ENCODE peak calls at places on chromosomes 12 and 14, in ten cellular contexts. One of them, this sample, is unnamed.
A peak's percentile ranks its signal among the peaks of the same experiment; 100 is the strongest.

GRCh38 chr12:3141339-3142321 is 64.5 kb downstream of the TSPAN9 start:
- DNase-seq in T-cell: no peak
- DNase-seq in EH: no peak
- DNase-seq in nucleus accumbens: no peak
- DNase-seq in activated T-helper 1 cell treated with anti-CD3 and anti-CD28 coated beads, Interleukin-2, amount 50 U/mL, for 16 hours: no peak
- DNase-seq in WTC11: no peak
- DNase-seq in left ventricle myocardium superior: peak; percentile 63
- DNase-seq in CD8-positive, alpha-beta memory T cell: no peak
- DNase-seq in CD4-positive, alpha-beta T cell: no peak
- DNase-seq in NCI-H774: no peak
- DNase-seq in this sample: no peak

GRCh38 chr12:104456950-104457745 is 400 bp downstream of the CHST11 start:
- DNase-seq in T-cell: peak; percentile 52
- DNase-seq in EH: peak; percentile 56
- DNase-seq in nucleus accumbens: peak; percentile 34
- DNase-seq in activated T-helper 1 cell treated with anti-CD3 and anti-CD28 coated beads, Interleukin-2, amount 50 U/mL, for 16 hours: no peak
- DNase-seq in WTC11: peak; percentile 55
- DNase-seq in left ventricle myocardium superior: peak; percentile 68
- DNase-seq in CD8-positive, alpha-beta memory T cell: no peak
- DNase-seq in CD4-positive, alpha-beta T cell: peak; percentile 47
- DNase-seq in NCI-H774: no peak
- DNase-seq in this sample: peak; percentile 36

GRCh38 chr12:27462151-27462694 is 15.7 kb downstream of the SMCO2 start:
- DNase-seq in T-cell: no peak
- DNase-seq in EH: peak; percentile 73
- DNase-seq in nucleus accumbens: no peak
- DNase-seq in activated T-helper 1 cell treated with anti-CD3 and anti-CD28 coated beads, Interleukin-2, amount 50 U/mL, for 16 hours: no peak
- DNase-seq in WTC11: no peak
- DNase-seq in left ventricle myocardium superior: no peak
- DNase-seq in CD8-positive, alpha-beta memory T cell: no peak
- DNase-seq in CD4-positive, alpha-beta T cell: no peak
- DNase-seq in NCI-H774: no peak
- DNase-seq in this sample: peak; percentile 48

GRCh38 chr12:45622210-45622937 is 107.1 kb upstream of the ARID2 start:
- DNase-seq in T-cell: no peak
- DNase-seq in EH: no peak
- DNase-seq in nucleus accumbens: no peak
- DNase-seq in activated T-helper 1 cell treated with anti-CD3 and anti-CD28 coated beads, Interleukin-2, amount 50 U/mL, for 16 hours: no peak
- DNase-seq in WTC11: no peak
- DNase-seq in left ventricle myocardium superior: no peak
- DNase-seq in CD8-positive, alpha-beta memory T cell: no peak
- DNase-seq in CD4-positive, alpha-beta T cell: no peak
- DNase-seq in NCI-H774: no peak
- DNase-seq in this sample: no peak

GRCh38 chr12:113248046-113248825 is 27.0 kb downstream of the TPCN1 start:
- DNase-seq in T-cell: no peak
- DNase-seq in EH: no peak
- DNase-seq in nucleus accumbens: no peak
- DNase-seq in activated T-helper 1 cell treated with anti-CD3 and anti-CD28 coated beads, Interleukin-2, amount 50 U/mL, for 16 hours: no peak
- DNase-seq in WTC11: no peak
- DNase-seq in left ventricle myocardium superior: no peak
- DNase-seq in CD8-positive, alpha-beta memory T cell: no peak
- DNase-seq in CD4-positive, alpha-beta T cell: no peak
- DNase-seq in NCI-H774: no peak
- DNase-seq in this sample: no peak

GRCh38 chr14:98993818-98994217 is 278.2 kb downstream of the BCL11B start:
- DNase-seq in T-cell: no peak
- DNase-seq in EH: no peak
- DNase-seq in nucleus accumbens: no peak
- DNase-seq in activated T-helper 1 cell treated with anti-CD3 and anti-CD28 coated beads, Interleukin-2, amount 50 U/mL, for 16 hours: no peak
- DNase-seq in WTC11: no peak
- DNase-seq in left ventricle myocardium superior: no peak
- DNase-seq in CD8-positive, alpha-beta memory T cell: no peak
- DNase-seq in CD4-positive, alpha-beta T cell: no peak
- DNase-seq in NCI-H774: no peak
- DNase-seq in this sample: no peak

GRCh38 chr12:124742111-124742510 is 121.6 kb downstream of the SCARB1 start:
- DNase-seq in T-cell: no peak
- DNase-seq in EH: no peak
- DNase-seq in nucleus accumbens: no peak
- DNase-seq in activated T-helper 1 cell treated with anti-CD3 and anti-CD28 coated beads, Interleukin-2, amount 50 U/mL, for 16 hours: no peak
- DNase-seq in WTC11: no peak
- DNase-seq in left ventricle myocardium superior: no peak
- DNase-seq in CD8-positive, alpha-beta memory T cell: no peak
- DNase-seq in CD4-positive, alpha-beta T cell: no peak
- DNase-seq in NCI-H774: no peak
- DNase-seq in this sample: no peak

GRCh38 chr14:64198021-64198420 is 96.2 kb downstream of the ESR2 start:
- DNase-seq in T-cell: no peak
- DNase-seq in EH: no peak
- DNase-seq in nucleus accumbens: no peak
- DNase-seq in activated T-helper 1 cell treated with anti-CD3 and anti-CD28 coated beads, Interleukin-2, amount 50 U/mL, for 16 hours: no peak
- DNase-seq in WTC11: no peak
- DNase-seq in left ventricle myocardium superior: no peak
- DNase-seq in CD8-positive, alpha-beta memory T cell: no peak
- DNase-seq in CD4-positive, alpha-beta T cell: no peak
- DNase-seq in NCI-H774: no peak
- DNase-seq in this sample: no peak

GRCh38 chr12:12822886-12823285 is 9.7 kb downstream of the DDX47 start:
- DNase-seq in T-cell: no peak
- DNase-seq in EH: no peak
- DNase-seq in nucleus accumbens: no peak
- DNase-seq in activated T-helper 1 cell treated with anti-CD3 and anti-CD28 coated beads, Interleukin-2, amount 50 U/mL, for 16 hours: no peak
- DNase-seq in WTC11: no peak
- DNase-seq in left ventricle myocardium superior: no peak
- DNase-seq in CD8-positive, alpha-beta memory T cell: no peak
- DNase-seq in CD4-positive, alpha-beta T cell: no peak
- DNase-seq in NCI-H774: no peak
- DNase-seq in this sample: no peak

GRCh38 chr12:124844411-124845397 is 19.0 kb downstream of the SCARB1 start:
- DNase-seq in T-cell: no peak
- DNase-seq in EH: no peak
- DNase-seq in nucleus accumbens: no peak
- DNase-seq in activated T-helper 1 cell treated with anti-CD3 and anti-CD28 coated beads, Interleukin-2, amount 50 U/mL, for 16 hours: no peak
- DNase-seq in WTC11: no peak
- DNase-seq in left ventricle myocardium superior: no peak
- DNase-seq in CD8-positive, alpha-beta memory T cell: no peak
- DNase-seq in CD4-positive, alpha-beta T cell: no peak
- DNase-seq in NCI-H774: no peak
- DNase-seq in this sample: no peak

GRCh38 chr12:62426095-62426488 is 40.5 kb upstream of the MON2 start:
- DNase-seq in T-cell: no peak
- DNase-seq in EH: peak; percentile 12
- DNase-seq in nucleus accumbens: no peak
- DNase-seq in activated T-helper 1 cell treated with anti-CD3 and anti-CD28 coated beads, Interleukin-2, amount 50 U/mL, for 16 hours: no peak
- DNase-seq in WTC11: no peak
- DNase-seq in left ventricle myocardium superior: no peak
- DNase-seq in CD8-positive, alpha-beta memory T cell: no peak
- DNase-seq in CD4-positive, alpha-beta T cell: no peak
- DNase-seq in NCI-H774: no peak
- DNase-seq in this sample: no peak

GRCh38 chr12:124636138-124636968 is 68.9 kb upstream of the NCOR2 start:
- DNase-seq in T-cell: peak; percentile 16
- DNase-seq in EH: peak; percentile 86
- DNase-seq in nucleus accumbens: no peak
- DNase-seq in activated T-helper 1 cell treated with anti-CD3 and anti-CD28 coated beads, Interleukin-2, amount 50 U/mL, for 16 hours: no peak
- DNase-seq in WTC11: no peak
- DNase-seq in left ventricle myocardium superior: peak; percentile 45
- DNase-seq in CD8-positive, alpha-beta memory T cell: no peak
- DNase-seq in CD4-positive, alpha-beta T cell: peak; percentile 40
- DNase-seq in NCI-H774: no peak
- DNase-seq in this sample: peak; percentile 58

GRCh38 chr12:67137256-67137655 is 131.9 kb upstream of the CAND1 start:
- DNase-seq in T-cell: no peak
- DNase-seq in EH: no peak
- DNase-seq in nucleus accumbens: no peak
- DNase-seq in activated T-helper 1 cell treated with anti-CD3 and anti-CD28 coated beads, Interleukin-2, amount 50 U/mL, for 16 hours: no peak
- DNase-seq in WTC11: no peak
- DNase-seq in left ventricle myocardium superior: no peak
- DNase-seq in CD8-positive, alpha-beta memory T cell: no peak
- DNase-seq in CD4-positive, alpha-beta T cell: no peak
- DNase-seq in NCI-H774: no peak
- DNase-seq in this sample: no peak

GRCh38 chr14:50044040-50044651 is 72.2 kb downstream of the VCPKMT start:
- DNase-seq in T-cell: no peak
- DNase-seq in EH: no peak
- DNase-seq in nucleus accumbens: no peak
- DNase-seq in activated T-helper 1 cell treated with anti-CD3 and anti-CD28 coated beads, Interleukin-2, amount 50 U/mL, for 16 hours: no peak
- DNase-seq in WTC11: no peak
- DNase-seq in left ventricle myocardium superior: no peak
- DNase-seq in CD8-positive, alpha-beta memory T cell: no peak
- DNase-seq in CD4-positive, alpha-beta T cell: no peak
- DNase-seq in NCI-H774: no peak
- DNase-seq in this sample: no peak

GRCh38 chr14:65847065-65847847 is 434.7 kb downstream of the FUT8 start:
- DNase-seq in T-cell: peak; percentile 72
- DNase-seq in EH: no peak
- DNase-seq in nucleus accumbens: no peak
- DNase-seq in activated T-helper 1 cell treated with anti-CD3 and anti-CD28 coated beads, Interleukin-2, amount 50 U/mL, for 16 hours: peak; percentile 40
- DNase-seq in WTC11: no peak
- DNase-seq in left ventricle myocardium superior: no peak
- DNase-seq in CD8-positive, alpha-beta memory T cell: peak; percentile 45
- DNase-seq in CD4-positive, alpha-beta T cell: peak; percentile 55
- DNase-seq in NCI-H774: no peak
- DNase-seq in this sample: no peak

GRCh38 chr14:103223818-103224352 is 100.6 kb downstream of the TNFAIP2 start:
- DNase-seq in T-cell: no peak
- DNase-seq in EH: no peak
- DNase-seq in nucleus accumbens: no peak
- DNase-seq in activated T-helper 1 cell treated with anti-CD3 and anti-CD28 coated beads, Interleukin-2, amount 50 U/mL, for 16 hours: no peak
- DNase-seq in WTC11: no peak
- DNase-seq in left ventricle myocardium superior: no peak
- DNase-seq in CD8-positive, alpha-beta memory T cell: no peak
- DNase-seq in CD4-positive, alpha-beta T cell: no peak
- DNase-seq in NCI-H774: no peak
- DNase-seq in this sample: no peak

GRCh38 chr12:114812858-114813761 is 129.1 kb upstream of the TBX3 start:
- DNase-seq in T-cell: no peak
- DNase-seq in EH: no peak
- DNase-seq in nucleus accumbens: no peak
- DNase-seq in activated T-helper 1 cell treated with anti-CD3 and anti-CD28 coated beads, Interleukin-2, amount 50 U/mL, for 16 hours: no peak
- DNase-seq in WTC11: no peak
- DNase-seq in left ventricle myocardium superior: no peak
- DNase-seq in CD8-positive, alpha-beta memory T cell: no peak
- DNase-seq in CD4-positive, alpha-beta T cell: no peak
- DNase-seq in NCI-H774: peak; percentile 14
- DNase-seq in this sample: no peak

GRCh38 chr14:106657460-106657859 is 1131.1 kb downstream of the TMEM121 start:
- DNase-seq in T-cell: peak; percentile 68
- DNase-seq in EH: no peak
- DNase-seq in nucleus accumbens: no peak
- DNase-seq in activated T-helper 1 cell treated with anti-CD3 and anti-CD28 coated beads, Interleukin-2, amount 50 U/mL, for 16 hours: peak; percentile 45
- DNase-seq in WTC11: no peak
- DNase-seq in left ventricle myocardium superior: no peak
- DNase-seq in CD8-positive, alpha-beta memory T cell: peak; percentile 39
- DNase-seq in CD4-positive, alpha-beta T cell: peak; percentile 58
- DNase-seq in NCI-H774: peak; percentile 27
- DNase-seq in this sample: no peak

GRCh38 chr12:69501154-69501895 is 31.1 kb downstream of the FRS2 start:
- DNase-seq in T-cell: no peak
- DNase-seq in EH: peak; percentile 63
- DNase-seq in nucleus accumbens: no peak
- DNase-seq in activated T-helper 1 cell treated with anti-CD3 and anti-CD28 coated beads, Interleukin-2, amount 50 U/mL, for 16 hours: no peak
- DNase-seq in WTC11: no peak
- DNase-seq in left ventricle myocardium superior: no peak
- DNase-seq in CD8-positive, alpha-beta memory T cell: no peak
- DNase-seq in CD4-positive, alpha-beta T cell: no peak
- DNase-seq in NCI-H774: no peak
- DNase-seq in this sample: peak; percentile 50

GRCh38 chr14:20631023-20631820 is 10.3 kb downstream of the OR6S1 start:
- DNase-seq in T-cell: peak; percentile 53
- DNase-seq in EH: peak; percentile 60
- DNase-seq in nucleus accumbens: no peak
- DNase-seq in activated T-helper 1 cell treated with anti-CD3 and anti-CD28 coated beads, Interleukin-2, amount 50 U/mL, for 16 hours: no peak
- DNase-seq in WTC11: no peak
- DNase-seq in left ventricle myocardium superior: no peak
- DNase-seq in CD8-positive, alpha-beta memory T cell: no peak
- DNase-seq in CD4-positive, alpha-beta T cell: no peak
- DNase-seq in NCI-H774: peak; percentile 40
- DNase-seq in this sample: peak; percentile 71

GRCh38 chr12:82950362-82950761 is 263.7 kb downstream of the TMTC2 start:
- DNase-seq in T-cell: no peak
- DNase-seq in EH: no peak
- DNase-seq in nucleus accumbens: no peak
- DNase-seq in activated T-helper 1 cell treated with anti-CD3 and anti-CD28 coated beads, Interleukin-2, amount 50 U/mL, for 16 hours: no peak
- DNase-seq in WTC11: no peak
- DNase-seq in left ventricle myocardium superior: no peak
- DNase-seq in CD8-positive, alpha-beta memory T cell: no peak
- DNase-seq in CD4-positive, alpha-beta T cell: no peak
- DNase-seq in NCI-H774: no peak
- DNase-seq in this sample: no peak

This sample was measured in HFFc6.